ENCODE peak calls at places on chromosome 3, in six cellular contexts. V is CD4-positive, alpha-beta T cell; I is uterus; U is psoas muscle; S is ascending aorta; D is OCI-LY7. P is an unnamed sample.
A peak's percentile ranks its signal among the peaks of the same experiment; 100 is the strongest.

GRCh38 chr3:143764840-143765239 is 83.4 kb downstream of the SLC9A9 start:
- DNase-seq in I (no peak), U (no peak), S (no peak), D (no peak), V (no peak), P (no peak)

GRCh38 chr3:123122525-123123315 is 55.9 kb downstream of the PDIA5 start:
- DNase-seq in I (no peak), D (no peak), S (no peak), V (no peak), U (no peak), P (no peak)

GRCh38 chr3:126846316-126846715 is 136.6 kb upstream of the PLXNA1 start:
- DNase-seq in S (no peak), I (no peak), V (no peak), U (no peak), D (no peak), P (no peak)

GRCh38 chr3:100354850-100355249 is 20.3 kb downstream of the NIT2 start:
- DNase-seq in I (no peak), U (no peak), D (no peak), S (no peak), V (no peak), P (no peak)

GRCh38 chr3:10344147-10344943 is 23.4 kb upstream of the SEC13 start:
- DNase-seq in S (no peak), I (peak; percentile 39), V (peak; percentile 64), U (peak; percentile 68), D (peak; percentile 78), P (no peak)

GRCh38 chr3:122199552-122199951 is 16.1 kb downstream of the CASR start:
- DNase-seq in D (no peak), U (no peak), S (no peak), I (no peak), V (no peak), P (no peak)

GRCh38 chr3:143653493-143653892 is 194.8 kb downstream of the SLC9A9 start:
- DNase-seq in U (no peak), S (no peak), D (no peak), V (no peak), I (no peak), P (no peak)

GRCh38 chr3:176872771-176873209 is 324.5 kb downstream of the TBL1XR1 start:
- DNase-seq in I (no peak), V (peak; percentile 52), S (no peak), U (no peak), D (peak; percentile 69), P (no peak)

GRCh38 chr3:99625237-99625622 is 13.2 kb upstream of the COL8A1 start:
- DNase-seq in S (no peak), U (no peak), D (no peak), I (no peak), V (no peak), P (no peak)

GRCh38 chr3:45654344-45654934 is 34.8 kb upstream of the SACM1L start:
- DNase-seq in U (no peak), D (peak; percentile 13), S (peak; percentile 81), I (no peak), V (no peak), P (peak; percentile 83)

GRCh38 chr3:9970020-9970652 is 16.5 kb downstream of the EMC3 start:
- DNase-seq in S (no peak), V (no peak), D (no peak), I (no peak), U (no peak), P (no peak)

GRCh38 chr3:111954228-111954990 is 24.4 kb upstream of the ABHD10 start:
- DNase-seq in U (no peak), S (no peak), V (no peak), I (no peak), D (no peak), P (no peak)

GRCh38 chr3:28726840-28727239 is 378.2 kb upstream of the AZI2 start:
- DNase-seq in S (peak; percentile 71), U (peak; percentile 62), V (no peak), I (no peak), D (peak; percentile 14), P (no peak)

GRCh38 chr3:195080125-195080524 is 190.8 kb downstream of the XXYLT1 start:
- DNase-seq in I (no peak), V (no peak), S (no peak), U (peak; percentile 53), D (peak; percentile 22), P (no peak)

GRCh38 chr3:184186902-184187207 is 856 bp downstream of the ABCF3 start:
- DNase-seq in U (no peak), I (no peak), S (no peak), V (no peak), D (no peak), P (no peak)

GRCh38 chr3:139979991-139980390 is 45.0 kb downstream of the CLSTN2 start:
- DNase-seq in U (no peak), S (no peak), I (no peak), D (no peak), V (no peak), P (no peak)

GRCh38 chr3:32309653-32310242 is 71.3 kb downstream of the CMTM8 start:
- DNase-seq in I (no peak), V (no peak), U (no peak), S (no peak), D (no peak), P (no peak)

GRCh38 chr3:146033950-146034349 is 127.0 kb downstream of the PLOD2 start:
- DNase-seq in I (no peak), D (no peak), U (no peak), S (no peak), V (no peak), P (no peak)

GRCh38 chr3:126434931-126435411 is 40.3 kb downstream of the CFAP100 start:
- DNase-seq in S (peak; percentile 59), I (no peak), V (no peak), U (no peak), D (no peak), P (no peak)

GRCh38 chr3:58737644-58738043 is 71.1 kb upstream of the FAM3D start:
- DNase-seq in I (no peak), S (no peak), V (no peak), U (no peak), D (no peak), P (no peak)

GRCh38 chr3:133490468-133491351 is 82.8 kb upstream of the CDV3 start:
- DNase-seq in D (peak; percentile 96), S (no peak), I (no peak), V (peak; percentile 57), U (no peak), P (no peak)

GRCh38 chr3:57157666-57158065 is 7.5 kb downstream of the IL17RD start:
- DNase-seq in V (no peak), S (no peak), I (no peak), U (no peak), D (no peak), P (no peak)

GRCh38 chr3:16179261-16179660 is 4.8 kb downstream of the GALNT15 start:
- DNase-seq in D (no peak), U (no peak), S (no peak), I (no peak), V (no peak), P (no peak)

GRCh38 chr3:189927975-189928895 is 192.5 kb downstream of the P3H2 start:
- DNase-seq in V (no peak), S (no peak), I (no peak), D (no peak), U (no peak), P (no peak)

GRCh38 chr3:96779810-96780209 is 34.6 kb upstream of the EPHA6 start:
- DNase-seq in I (no peak), D (no peak), S (no peak), V (no peak), U (no peak), P (no peak)
- TF ChIP-seq CTCF in I (no peak), D (peak; percentile 62), S (no peak), V (no peak), U (no peak), P (no peak)

GRCh38 chr3:44478055-44478468 is 592 bp upstream of the ZNF445 start:
- DNase-seq in U (no peak), V (no peak), I (no peak), S (no peak), D (no peak), P (no peak)

GRCh38 chr3:44476963-44477311 is 533 bp downstream of the ZNF445 start:
- DNase-seq in U (no peak), I (no peak), S (no peak), D (no peak), V (no peak), P (no peak)

GRCh38 chr3:44478606-44479094 is 1.2 kb upstream of the ZNF445 start:
- DNase-seq in U (no peak), V (no peak), I (no peak), D (no peak), S (no peak), P (no peak)

GRCh38 chr3:44477312-44478030 is at the start of gene ZNF445:
- DNase-seq in I (peak; percentile 80), U (peak; percentile 91), S (peak; percentile 90), D (peak; percentile 67), V (peak; percentile 78), P (peak; percentile 74)

DNA sequence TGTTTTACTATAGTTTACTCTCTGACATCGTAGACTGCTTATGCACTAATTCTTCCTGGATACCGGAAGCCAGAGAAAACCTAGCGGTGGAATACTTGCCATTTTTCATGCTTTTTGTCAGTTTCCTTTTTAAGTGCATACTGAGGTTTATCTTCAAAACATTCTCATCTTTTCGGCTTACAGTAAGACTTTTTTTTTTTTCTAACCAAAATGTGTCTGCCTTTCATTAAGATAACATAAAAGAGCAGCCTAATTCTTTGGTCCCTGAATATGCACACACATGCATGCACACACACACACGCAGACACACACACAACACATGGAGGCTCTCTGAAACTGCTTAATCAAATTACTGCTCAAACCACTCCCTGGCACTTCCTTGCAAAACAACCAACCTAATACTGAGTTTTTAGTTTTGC is 1.3 kb downstream of the ZNF445 start:
- DNase-seq in S (no peak), U (no peak), I (no peak), V (no peak), D (peak; percentile 21), P (no peak)
- TF ChIP-seq CTCF in S (no peak), U (no peak), I (no peak), V (no peak), D (peak; percentile 32), P (no peak)

DNA sequence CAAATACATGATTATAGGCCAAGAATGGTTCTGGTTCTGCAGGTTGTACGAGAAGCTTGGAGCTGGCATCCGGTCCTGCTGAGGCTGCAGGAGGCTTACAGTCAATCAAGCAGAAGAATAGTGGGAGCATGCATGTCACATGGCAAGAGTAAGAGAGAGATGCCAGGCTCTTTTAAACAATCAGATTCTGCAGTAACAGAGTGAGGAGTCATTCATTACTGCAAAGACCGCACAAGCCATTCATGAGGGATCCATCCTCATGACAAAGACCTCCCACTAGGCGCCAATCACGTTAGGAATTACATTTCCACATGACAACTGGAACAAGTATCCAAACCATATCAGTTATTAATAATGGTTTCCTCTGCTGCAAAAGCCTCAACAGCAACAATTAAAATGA is 536.8 kb downstream of the CADM2 start:
- DNase-seq in V (no peak), S (no peak), D (no peak), U (no peak), I (no peak), P (no peak)
- TF ChIP-seq CTCF in V (no peak), S (no peak), D (no peak), U (no peak), I (no peak), P (no peak)

DNA sequence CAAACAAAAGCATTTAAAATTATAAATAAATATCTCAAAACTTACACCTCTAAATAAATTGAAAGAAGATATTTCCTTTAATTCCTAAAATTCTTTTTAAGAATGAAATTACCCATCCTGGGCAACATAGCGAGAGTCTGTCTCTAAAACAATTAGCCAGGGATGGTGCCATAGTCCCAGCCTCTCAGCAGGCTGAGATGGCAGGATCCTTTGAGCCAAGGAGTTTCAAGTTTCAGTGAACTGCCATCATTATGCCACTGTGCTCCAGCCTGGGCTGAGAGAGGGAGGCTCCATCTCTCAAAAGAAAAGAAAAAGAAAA is 25.4 kb downstream of the AADAC start:
- DNase-seq in U (no peak), D (no peak), I (no peak), S (no peak), V (no peak), P (no peak)
- TF ChIP-seq CTCF in U (no peak), D (peak; percentile 46), I (no peak), S (no peak), V (no peak), P (peak; percentile 62)

P was measured in CD14-positive monocyte.